ENCODE peak calls at places on chromosomes 11 and 22, in five cellular contexts. One of them, this sample, is unnamed.

GRCh38 chr11:77039491-77040400 is 5.5 kb downstream of the B3GNT6 start:
- DNase-seq in MCF 10A: no peak
- DNase-seq in GM12891: peak; percentile 46
- DNase-seq in HTR-8/SVneo: no peak
- DNase-seq in KBM-7: no peak
- DNase-seq in this sample: peak; percentile 44

GRCh38 chr11:59463176-59463575 is 6.4 kb downstream of the OR4D6 start:
- DNase-seq in MCF 10A: peak; percentile 17
- DNase-seq in GM12891: no peak
- DNase-seq in HTR-8/SVneo: no peak
- DNase-seq in KBM-7: no peak
- DNase-seq in this sample: peak; percentile 100

GRCh38 chr22:45164217-45165123 is 745 bp downstream of the NUP50 start:
- DNase-seq in MCF 10A: no peak
- DNase-seq in GM12891: peak; percentile 47
- DNase-seq in HTR-8/SVneo: no peak
- DNase-seq in KBM-7: no peak
- DNase-seq in this sample: peak; percentile 7

GRCh38 chr22:44463151-44463550 is 34.9 kb downstream of the RTL6 start:
- DNase-seq in MCF 10A: no peak
- DNase-seq in GM12891: no peak
- DNase-seq in HTR-8/SVneo: no peak
- DNase-seq in KBM-7: no peak
- DNase-seq in this sample: no peak

GRCh38 chr11:65448074-65448417 is 25.4 kb downstream of the NEAT1 start:
- DNase-seq in MCF 10A: peak; percentile 50
- DNase-seq in GM12891: no peak
- DNase-seq in HTR-8/SVneo: no peak
- DNase-seq in KBM-7: peak; percentile 18
- DNase-seq in this sample: no peak

GRCh38 chr22:29958170-29958569 is 75.2 kb downstream of the MTMR3 start:
- DNase-seq in MCF 10A: no peak
- DNase-seq in GM12891: no peak
- DNase-seq in HTR-8/SVneo: no peak
- DNase-seq in KBM-7: no peak
- DNase-seq in this sample: no peak

GRCh38 chr22:27128461-27129080 is 471.2 kb downstream of the MIAT start:
- DNase-seq in MCF 10A: peak; percentile 53
- DNase-seq in GM12891: no peak
- DNase-seq in HTR-8/SVneo: no peak
- DNase-seq in KBM-7: no peak
- DNase-seq in this sample: no peak

GRCh38 chr11:102456381-102456780 is 3.8 kb upstream of the TMEM123 start:
- DNase-seq in MCF 10A: peak; percentile 88
- DNase-seq in GM12891: no peak
- DNase-seq in HTR-8/SVneo: no peak
- DNase-seq in KBM-7: no peak
- DNase-seq in this sample: no peak

GRCh38 chr11:65822760-65823528 is 10.8 kb upstream of the SNX32 start:
- DNase-seq in MCF 10A: no peak
- DNase-seq in GM12891: no peak
- DNase-seq in HTR-8/SVneo: no peak
- DNase-seq in KBM-7: no peak
- DNase-seq in this sample: no peak

GRCh38 chr11:35036642-35037041 is 102.3 kb upstream of the CD44 start:
- DNase-seq in MCF 10A: no peak
- DNase-seq in GM12891: no peak
- DNase-seq in HTR-8/SVneo: no peak
- DNase-seq in KBM-7: peak; percentile 48
- DNase-seq in this sample: no peak

GRCh38 chr11:96664108-96664507 is 274.3 kb downstream of the JRKL start:
- DNase-seq in MCF 10A: no peak
- DNase-seq in GM12891: no peak
- DNase-seq in HTR-8/SVneo: no peak
- DNase-seq in KBM-7: no peak
- DNase-seq in this sample: no peak

This sample was measured in lung microvascular endothelial cell.